ENCODE peak calls at places on chromosomes 13 and 19, in seven cellular contexts. One of them, this sample, is unnamed.

GRCh38 chr19:343941-344624 is 513 bp downstream of the MIER2 start:
- DNase-seq in colonic mucosa: no peak
- DNase-seq in heart right ventricle: no peak
- DNase-seq in CD4-positive, alpha-beta memory T cell: peak; percentile 20
- DNase-seq in body of pancreas: peak; percentile 28
- DNase-seq in neural progenitor cell: peak; percentile 81
- DNase-seq in brain microvascular endothelial cell: no peak
- DNase-seq in this sample: no peak

GRCh38 chr13:40639226-40639681 is 27.2 kb downstream of the FOXO1 start:
- DNase-seq in heart right ventricle: no peak
- DNase-seq in neural progenitor cell: no peak
- DNase-seq in brain microvascular endothelial cell: peak; percentile 42
- DNase-seq in CD4-positive, alpha-beta memory T cell: no peak
- DNase-seq in body of pancreas: no peak
- DNase-seq in colonic mucosa: no peak
- DNase-seq in this sample: no peak

GRCh38 chr19:57244513-57244912 is 4.1 kb downstream of the ZNF805 start:
- DNase-seq in brain microvascular endothelial cell: no peak
- DNase-seq in CD4-positive, alpha-beta memory T cell: no peak
- DNase-seq in body of pancreas: no peak
- DNase-seq in heart right ventricle: no peak
- DNase-seq in colonic mucosa: no peak
- DNase-seq in neural progenitor cell: no peak
- DNase-seq in this sample: no peak

GRCh38 chr13:73984949-73985691 is 149.1 kb downstream of the KLF12 start:
- DNase-seq in heart right ventricle: no peak
- DNase-seq in neural progenitor cell: no peak
- DNase-seq in body of pancreas: no peak
- DNase-seq in colonic mucosa: no peak
- DNase-seq in brain microvascular endothelial cell: no peak
- DNase-seq in CD4-positive, alpha-beta memory T cell: peak; percentile 87
- DNase-seq in this sample: no peak

GRCh38 chr13:73985789-73986188 is 148.4 kb downstream of the KLF12 start:
- DNase-seq in body of pancreas: no peak
- DNase-seq in neural progenitor cell: no peak
- DNase-seq in heart right ventricle: no peak
- DNase-seq in colonic mucosa: no peak
- DNase-seq in brain microvascular endothelial cell: no peak
- DNase-seq in CD4-positive, alpha-beta memory T cell: peak; percentile 30
- DNase-seq in this sample: no peak

GRCh38 chr19:45862271-45862563 is 730 bp downstream of the SYMPK start:
- DNase-seq in body of pancreas: no peak
- DNase-seq in heart right ventricle: no peak
- DNase-seq in neural progenitor cell: no peak
- DNase-seq in colonic mucosa: no peak
- DNase-seq in CD4-positive, alpha-beta memory T cell: no peak
- DNase-seq in brain microvascular endothelial cell: no peak
- DNase-seq in this sample: no peak

GRCh38 chr19:40799558-40800338 is 757 bp downstream of the EGLN2 start:
- DNase-seq in neural progenitor cell: peak; percentile 73
- DNase-seq in colonic mucosa: peak; percentile 58
- DNase-seq in heart right ventricle: peak; percentile 75
- DNase-seq in CD4-positive, alpha-beta memory T cell: no peak
- DNase-seq in brain microvascular endothelial cell: no peak
- DNase-seq in body of pancreas: no peak
- DNase-seq in this sample: no peak

GRCh38 chr13:49256841-49257240 is 9.1 kb downstream of the CDADC1 start:
- DNase-seq in body of pancreas: no peak
- DNase-seq in neural progenitor cell: no peak
- DNase-seq in brain microvascular endothelial cell: no peak
- DNase-seq in heart right ventricle: no peak
- DNase-seq in CD4-positive, alpha-beta memory T cell: no peak
- DNase-seq in colonic mucosa: no peak
- DNase-seq in this sample: no peak

GRCh38 chr19:49403404-49404187 is 15.5 kb downstream of the KASH5 start:
- DNase-seq in heart right ventricle: no peak
- DNase-seq in colonic mucosa: no peak
- DNase-seq in body of pancreas: no peak
- DNase-seq in neural progenitor cell: peak; percentile 90
- DNase-seq in CD4-positive, alpha-beta memory T cell: no peak
- DNase-seq in brain microvascular endothelial cell: peak; percentile 22
- DNase-seq in this sample: no peak

GRCh38 chr13:111573362-111573761 is 252.9 kb downstream of the TEX29 start:
- DNase-seq in heart right ventricle: no peak
- DNase-seq in brain microvascular endothelial cell: no peak
- DNase-seq in CD4-positive, alpha-beta memory T cell: no peak
- DNase-seq in body of pancreas: no peak
- DNase-seq in neural progenitor cell: no peak
- DNase-seq in colonic mucosa: no peak
- DNase-seq in this sample: no peak

GRCh38 chr13:52070929-52071523 is 46.5 kb downstream of the UTP14C start:
- DNase-seq in neural progenitor cell: no peak
- DNase-seq in colonic mucosa: no peak
- DNase-seq in CD4-positive, alpha-beta memory T cell: no peak
- DNase-seq in body of pancreas: no peak
- DNase-seq in brain microvascular endothelial cell: peak; percentile 27
- DNase-seq in heart right ventricle: no peak
- DNase-seq in this sample: no peak

GRCh38 chr13:73465629-73465974 is 406.8 kb downstream of the KLF5 start:
- DNase-seq in brain microvascular endothelial cell: peak; percentile 3
- DNase-seq in body of pancreas: no peak
- DNase-seq in CD4-positive, alpha-beta memory T cell: no peak
- DNase-seq in colonic mucosa: peak; percentile 48
- DNase-seq in neural progenitor cell: no peak
- DNase-seq in heart right ventricle: no peak
- DNase-seq in this sample: peak; percentile 6

GRCh38 chr19:34598217-34599155 is 78.5 kb downstream of the SCGB2B2 start:
- DNase-seq in heart right ventricle: peak; percentile 42
- DNase-seq in brain microvascular endothelial cell: no peak
- DNase-seq in CD4-positive, alpha-beta memory T cell: no peak
- DNase-seq in body of pancreas: peak; percentile 59
- DNase-seq in colonic mucosa: no peak
- DNase-seq in neural progenitor cell: no peak
- DNase-seq in this sample: no peak

GRCh38 chr19:48085904-48086864 is 24.4 kb downstream of the PLA2G4C start:
- DNase-seq in neural progenitor cell: no peak
- DNase-seq in brain microvascular endothelial cell: no peak
- DNase-seq in colonic mucosa: no peak
- DNase-seq in heart right ventricle: no peak
- DNase-seq in body of pancreas: no peak
- DNase-seq in CD4-positive, alpha-beta memory T cell: no peak
- DNase-seq in this sample: no peak

GRCh38 chr13:44403720-44404063 is 30.1 kb downstream of the SERP2 start:
- DNase-seq in colonic mucosa: no peak
- DNase-seq in heart right ventricle: no peak
- DNase-seq in brain microvascular endothelial cell: no peak
- DNase-seq in neural progenitor cell: no peak
- DNase-seq in body of pancreas: no peak
- DNase-seq in CD4-positive, alpha-beta memory T cell: no peak
- DNase-seq in this sample: no peak

GRCh38 chr13:101211261-101211660 is 205.0 kb downstream of the NALCN start:
- DNase-seq in heart right ventricle: no peak
- DNase-seq in brain microvascular endothelial cell: no peak
- DNase-seq in body of pancreas: no peak
- DNase-seq in colonic mucosa: no peak
- DNase-seq in CD4-positive, alpha-beta memory T cell: no peak
- DNase-seq in neural progenitor cell: no peak
- DNase-seq in this sample: peak; percentile 14

GRCh38 chr13:48125794-48126228 is 30.9 kb upstream of the MED4 start:
- DNase-seq in colonic mucosa: no peak
- DNase-seq in neural progenitor cell: no peak
- DNase-seq in CD4-positive, alpha-beta memory T cell: no peak
- DNase-seq in heart right ventricle: no peak
- DNase-seq in brain microvascular endothelial cell: no peak
- DNase-seq in body of pancreas: no peak
- DNase-seq in this sample: no peak

GRCh38 chr13:44197791-44198770 is 175.5 kb upstream of the SERP2 start:
- DNase-seq in heart right ventricle: no peak
- DNase-seq in brain microvascular endothelial cell: peak; percentile 60
- DNase-seq in CD4-positive, alpha-beta memory T cell: no peak
- DNase-seq in neural progenitor cell: no peak
- DNase-seq in colonic mucosa: no peak
- DNase-seq in body of pancreas: no peak
- DNase-seq in this sample: no peak

GRCh38 chr13:76790519-76791289 is 95.5 kb downstream of the KCTD12 start:
- DNase-seq in body of pancreas: no peak
- DNase-seq in CD4-positive, alpha-beta memory T cell: no peak
- DNase-seq in neural progenitor cell: no peak
- DNase-seq in colonic mucosa: no peak
- DNase-seq in heart right ventricle: no peak
- DNase-seq in brain microvascular endothelial cell: no peak
- DNase-seq in this sample: no peak

GRCh38 chr13:106118050-106118449 is 417.4 kb downstream of the EFNB2 start:
- DNase-seq in colonic mucosa: no peak
- DNase-seq in CD4-positive, alpha-beta memory T cell: no peak
- DNase-seq in brain microvascular endothelial cell: no peak
- DNase-seq in neural progenitor cell: no peak
- DNase-seq in body of pancreas: no peak
- DNase-seq in heart right ventricle: no peak
- DNase-seq in this sample: no peak

GRCh38 chr19:6765738-6766356 is 1.4 kb downstream of the SH2D3A start:
- DNase-seq in body of pancreas: peak; percentile 96
- DNase-seq in CD4-positive, alpha-beta memory T cell: peak; percentile 21
- DNase-seq in colonic mucosa: peak; percentile 94
- DNase-seq in brain microvascular endothelial cell: no peak
- DNase-seq in heart right ventricle: no peak
- DNase-seq in neural progenitor cell: no peak
- DNase-seq in this sample: peak; percentile 44

GRCh38 chr19:10122066-10122465 is 2.4 kb upstream of the EIF3G start:
- DNase-seq in CD4-positive, alpha-beta memory T cell: no peak
- DNase-seq in colonic mucosa: no peak
- DNase-seq in neural progenitor cell: no peak
- DNase-seq in brain microvascular endothelial cell: no peak
- DNase-seq in body of pancreas: no peak
- DNase-seq in heart right ventricle: no peak
- DNase-seq in this sample: no peak

GRCh38 chr19:48487944-48488343 is 18.8 kb downstream of the CYTH2 start:
- DNase-seq in body of pancreas: peak; percentile 76
- DNase-seq in brain microvascular endothelial cell: no peak
- DNase-seq in neural progenitor cell: no peak
- DNase-seq in heart right ventricle: peak; percentile 65
- DNase-seq in CD4-positive, alpha-beta memory T cell: no peak
- DNase-seq in colonic mucosa: peak; percentile 80
- DNase-seq in this sample: peak; percentile 88

GRCh38 chr13:40402931-40403412 is 263.5 kb downstream of the FOXO1 start:
- DNase-seq in body of pancreas: no peak
- DNase-seq in colonic mucosa: no peak
- DNase-seq in CD4-positive, alpha-beta memory T cell: no peak
- DNase-seq in heart right ventricle: no peak
- DNase-seq in brain microvascular endothelial cell: peak; percentile 85
- DNase-seq in neural progenitor cell: no peak
- DNase-seq in this sample: peak; percentile 59

GRCh38 chr19:14775855-14776254 is 2.5 kb downstream of the ADGRE2 start:
- DNase-seq in neural progenitor cell: no peak
- DNase-seq in body of pancreas: no peak
- DNase-seq in colonic mucosa: no peak
- DNase-seq in CD4-positive, alpha-beta memory T cell: no peak
- DNase-seq in brain microvascular endothelial cell: no peak
- DNase-seq in heart right ventricle: peak; percentile 24
- DNase-seq in this sample: no peak
- H3K27ac ChIP-seq in neural progenitor cell: no peak overlapping the region
- H3K27ac ChIP-seq in body of pancreas: no peak overlapping the region
- H3K27ac ChIP-seq in colonic mucosa: no peak overlapping the region
- H3K27ac ChIP-seq in CD4-positive, alpha-beta memory T cell: no peak overlapping the region
- H3K27ac ChIP-seq in brain microvascular endothelial cell: no peak overlapping the region
- H3K27ac ChIP-seq in heart right ventricle: no peak overlapping the region
- H3K27ac ChIP-seq in this sample: peak overlapping the region; percentile 75

DNA sequence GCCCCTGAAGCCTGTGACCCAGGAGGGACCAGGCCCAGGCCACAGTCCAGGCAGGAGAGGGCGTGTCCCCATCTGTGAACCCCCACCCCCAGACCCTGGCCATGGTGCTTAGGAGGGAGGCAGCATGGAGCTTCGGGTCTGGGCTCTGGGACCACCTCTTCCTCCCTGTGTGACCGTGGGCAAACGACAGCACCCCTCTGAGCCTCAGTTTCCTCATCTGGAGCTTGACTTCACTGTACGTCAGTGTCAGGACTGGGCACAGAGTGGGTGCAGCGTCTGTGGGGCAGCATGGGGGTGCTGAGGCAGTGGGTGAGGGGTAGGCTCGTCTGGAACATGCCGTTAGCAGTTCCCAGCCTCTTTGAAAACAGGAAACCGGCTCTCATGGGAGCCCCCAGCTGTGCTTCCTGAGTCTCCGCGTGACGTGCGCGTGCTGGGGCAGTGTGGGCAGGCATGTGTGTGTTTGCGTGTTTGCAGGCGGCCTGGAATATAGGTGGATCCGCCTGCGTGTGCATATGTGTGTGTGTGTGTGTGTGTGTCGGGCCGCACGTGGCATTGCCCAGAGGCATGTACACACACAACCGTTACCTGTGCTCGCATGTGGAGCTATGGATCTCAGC is 15.7 kb downstream of the ARRDC2 start:
- DNase-seq in colonic mucosa: peak; percentile 72
- DNase-seq in body of pancreas: peak; percentile 36
- DNase-seq in brain microvascular endothelial cell: peak; percentile 87
- DNase-seq in heart right ventricle: peak; percentile 87
- DNase-seq in CD4-positive, alpha-beta memory T cell: peak; percentile 87
- DNase-seq in neural progenitor cell: no peak
- DNase-seq in this sample: no peak
- H3K27ac ChIP-seq in colonic mucosa: peak overlapping the region; percentile 62
- H3K27ac ChIP-seq in body of pancreas: peak overlapping the region; percentile 86
- H3K27ac ChIP-seq in brain microvascular endothelial cell: peak overlapping the region; percentile 69
- H3K27ac ChIP-seq in heart right ventricle: peak overlapping the region; percentile 96
- H3K27ac ChIP-seq in CD4-positive, alpha-beta memory T cell: peak overlapping the region; percentile 73
- H3K27ac ChIP-seq in neural progenitor cell: no peak overlapping the region
- H3K27ac ChIP-seq in this sample: peak overlapping the region; percentile 37

GRCh38 chr13:59873309-59873708 is 290.4 kb downstream of the DIAPH3 start:
- DNase-seq in brain microvascular endothelial cell: no peak
- DNase-seq in neural progenitor cell: no peak
- DNase-seq in colonic mucosa: no peak
- DNase-seq in body of pancreas: no peak
- DNase-seq in CD4-positive, alpha-beta memory T cell: no peak
- DNase-seq in heart right ventricle: no peak
- DNase-seq in this sample: no peak
- H3K27ac ChIP-seq in brain microvascular endothelial cell: no peak overlapping the region
- H3K27ac ChIP-seq in neural progenitor cell: no peak overlapping the region
- H3K27ac ChIP-seq in colonic mucosa: no peak overlapping the region
- H3K27ac ChIP-seq in body of pancreas: no peak overlapping the region
- H3K27ac ChIP-seq in CD4-positive, alpha-beta memory T cell: no peak overlapping the region
- H3K27ac ChIP-seq in heart right ventricle: no peak overlapping the region
- H3K27ac ChIP-seq in this sample: no peak overlapping the region

DNA sequence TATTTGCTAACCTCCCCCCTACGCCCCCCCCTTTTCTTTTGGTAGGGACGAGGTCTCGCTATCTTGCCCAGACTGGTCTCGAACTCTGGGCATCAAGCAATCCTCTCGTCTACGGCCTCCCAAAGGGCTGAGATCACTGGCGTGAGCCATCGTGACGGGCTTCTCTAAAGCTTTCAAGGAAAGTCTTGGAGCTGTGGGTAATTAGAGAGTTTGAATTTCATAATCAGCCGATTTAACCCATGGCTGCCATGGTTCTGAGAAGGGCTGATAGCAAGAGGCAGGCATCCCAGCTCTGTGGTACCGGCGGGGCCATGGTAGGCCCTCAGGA is 679 bp upstream of the ABHD8 start:
- DNase-seq in body of pancreas: no peak
- DNase-seq in CD4-positive, alpha-beta memory T cell: no peak
- DNase-seq in neural progenitor cell: no peak
- DNase-seq in brain microvascular endothelial cell: no peak
- DNase-seq in heart right ventricle: no peak
- DNase-seq in colonic mucosa: no peak
- DNase-seq in this sample: no peak
- H3K27ac ChIP-seq in body of pancreas: peak overlapping the region; percentile 95
- H3K27ac ChIP-seq in CD4-positive, alpha-beta memory T cell: no peak overlapping the region
- H3K27ac ChIP-seq in neural progenitor cell: no peak overlapping the region
- H3K27ac ChIP-seq in brain microvascular endothelial cell: no peak overlapping the region
- H3K27ac ChIP-seq in heart right ventricle: peak overlapping the region; percentile 98
- H3K27ac ChIP-seq in colonic mucosa: no peak overlapping the region
- H3K27ac ChIP-seq in this sample: peak overlapping the region; percentile 62

This sample was measured in A549.